ENCODE peak calls at places on chromosomes 4 and X, in five cellular contexts. J is osteoblast, K is natural killer cell, W is choroid plexus epithelial cell, L is cardiac fibroblast. G is an unnamed sample.

GRCh38 chr4:98261291-98262271 is at the start of gene RAP1GDS1:
- DNase-seq in J (peak), K (peak), W (peak), L (peak), G (peak)

GRCh38 chr4:19329631-19330030 is 922.1 kb upstream of the SLIT2 start:
- DNase-seq in J (no peak), K (no peak), W (peak), L (no peak), G (no peak)

GRCh38 chr4:67198757-67199156 is 346.5 kb downstream of the CENPC start:
- DNase-seq in J (peak), K (no peak), W (peak), L (peak), G (no peak)

GRCh38 chr4:102535398-102536082 is 34.4 kb downstream of the NFKB1 start:
- DNase-seq in J (peak), K (no peak), W (peak), L (peak), G (no peak)

GRCh38 chr4:48269861-48270515 is 350 bp upstream of the TEC start:
- DNase-seq in J (peak), K (peak), W (peak), L (peak), G (peak)

GRCh38 chr4:26780524-26780923 is 80.1 kb upstream of the STIM2 start:
- DNase-seq in J (no peak), K (no peak), W (peak), L (peak), G (no peak)

GRCh38 chr4:168248311-168248710 is 70.2 kb downstream of the DDX60 start:
- DNase-seq in J (no peak), K (no peak), W (peak), L (no peak), G (no peak)

GRCh38 chr4:166143227-166143626 is 270.2 kb downstream of the TLL1 start:
- DNase-seq in J (no peak), K (no peak), W (no peak), L (no peak), G (no peak)

GRCh38 chr4:37481547-37482129 is 204.5 kb downstream of the RELL1 start:
- DNase-seq in J (no peak), K (no peak), W (no peak), L (no peak), G (no peak)

GRCh38 chr4:18075823-18076433 is 54.4 kb upstream of the LCORL start:
- DNase-seq in J (peak), K (no peak), W (no peak), L (no peak), G (no peak)

GRCh38 chr4:113689394-113689793 is 72.1 kb downstream of the CAMK2D start:
- DNase-seq in J (no peak), K (no peak), W (no peak), L (no peak), G (no peak)

GRCh38 chr4:113686950-113687718 is 74.4 kb downstream of the CAMK2D start:
- DNase-seq in J (no peak), K (no peak), W (peak), L (peak), G (no peak)

GRCh38 chr4:113683143-113683542 is 78.4 kb downstream of the CAMK2D start:
- DNase-seq in J (no peak), K (no peak), W (no peak), L (no peak), G (peak)

GRCh38 chr4:113682730-113683129 is 78.8 kb downstream of the CAMK2D start:
- DNase-seq in J (no peak), K (no peak), W (peak), L (no peak), G (no peak)

GRCh38 chr4:113684534-113685091 is 76.9 kb downstream of the CAMK2D start:
- DNase-seq in J (peak), K (no peak), W (peak), L (peak), G (no peak)
- TF ChIP-seq CTCF in J (peak), K (no peak), W (peak), L (peak), G (no peak)

GRCh38 chr4:51997647-51998046 is 22.5 kb downstream of the LRRC66 start:
- DNase-seq in J (no peak), K (no peak), W (no peak), L (no peak), G (no peak)
- TF ChIP-seq CTCF in J (no peak), K (no peak), W (no peak), L (no peak), G (no peak)

GRCh38 chr4:151950993-151951726 is 190.4 kb upstream of the GATB start:
- DNase-seq in J (no peak), K (no peak), W (no peak), L (no peak), G (no peak)

GRCh38 chr4:151952711-151953254 is 192.0 kb upstream of the GATB start:
- DNase-seq in J (no peak), K (no peak), W (no peak), L (no peak), G (no peak)

GRCh38 chr4:151951727-151952078 is 190.9 kb upstream of the GATB start:
- DNase-seq in J (no peak), K (no peak), W (no peak), L (no peak), G (no peak)

GRCh38 chr4:151953286-151953685 is 192.5 kb upstream of the GATB start:
- DNase-seq in J (no peak), K (no peak), W (no peak), L (no peak), G (no peak)

GRCh38 chr4:151952137-151952536 is 191.3 kb upstream of the GATB start:
- DNase-seq in J (no peak), K (no peak), W (no peak), L (no peak), G (no peak)
- TF ChIP-seq CTCF in J (no peak), K (no peak), W (no peak), L (no peak), G (no peak)

GRCh38 chr4:152910521-152910920 is 25.6 kb upstream of the FHDC1 start:
- DNase-seq in J (no peak), K (no peak), W (no peak), L (no peak), G (no peak)
- TF ChIP-seq CTCF in J (no peak), K (no peak), W (peak), L (no peak), G (no peak)

GRCh38 chrX:155048997-155049619 is 21.8 kb downstream of the CMC4 start:
- DNase-seq in J (peak), K (no peak), W (peak), L (peak), G (no peak)
- TF ChIP-seq CTCF in J (peak), K (peak), W (peak), L (peak), G (no peak)

DNA sequence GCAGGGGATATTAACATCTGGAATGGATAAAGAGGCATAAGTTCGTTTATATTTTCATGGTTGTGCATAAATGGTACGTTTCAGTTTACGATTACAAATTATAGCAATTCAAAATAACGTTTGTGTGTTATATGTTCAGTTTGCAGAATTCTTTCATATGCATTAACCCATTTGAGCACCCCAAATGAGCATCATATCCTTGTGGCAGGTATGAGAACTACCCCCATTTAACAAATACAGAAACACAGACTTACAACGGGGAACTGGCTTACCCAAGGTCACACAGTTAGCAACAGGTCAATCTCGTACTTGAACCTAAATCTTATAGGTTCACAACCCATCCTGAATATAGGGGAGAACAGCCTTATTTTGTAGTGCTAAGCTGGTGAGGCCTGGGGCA is 33.1 kb downstream of the EDNRA start:
- DNase-seq in J (no peak), K (no peak), W (no peak), L (no peak), G (no peak)
- TF ChIP-seq CTCF in J (peak), K (no peak), W (peak), L (peak), G (no peak)

GRCh38 chrX:123976671-123977316 is 15.3 kb downstream of the STAG2 start:
- DNase-seq in J (peak), K (no peak), W (peak), L (peak), G (no peak)
- TF ChIP-seq CTCF in J (peak), K (no peak), W (peak), L (no peak), G (no peak)

DNA sequence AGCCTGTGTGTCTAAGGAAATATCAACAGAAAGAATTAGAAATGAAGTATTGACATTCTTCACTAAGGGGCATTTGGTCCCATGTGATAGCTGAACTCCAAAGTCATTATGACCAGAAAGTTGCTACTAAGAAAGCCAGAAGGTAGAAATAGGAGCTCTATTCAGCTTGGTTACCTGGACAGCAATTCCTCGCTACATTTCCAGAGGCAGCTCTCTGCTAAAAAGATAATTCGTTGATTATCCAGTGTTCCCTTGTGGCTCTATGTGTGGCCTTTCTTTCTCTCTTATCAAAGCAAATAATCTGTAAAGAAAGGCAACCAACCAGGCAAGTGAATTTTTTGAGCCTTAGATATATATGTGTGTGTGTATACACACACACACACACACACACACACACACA is 341.3 kb downstream of the ADGRL3 start:
- DNase-seq in J (no peak), K (no peak), W (no peak), L (no peak), G (no peak)
- TF ChIP-seq CTCF in J (no peak), K (no peak), W (no peak), L (no peak), G (no peak)

DNA sequence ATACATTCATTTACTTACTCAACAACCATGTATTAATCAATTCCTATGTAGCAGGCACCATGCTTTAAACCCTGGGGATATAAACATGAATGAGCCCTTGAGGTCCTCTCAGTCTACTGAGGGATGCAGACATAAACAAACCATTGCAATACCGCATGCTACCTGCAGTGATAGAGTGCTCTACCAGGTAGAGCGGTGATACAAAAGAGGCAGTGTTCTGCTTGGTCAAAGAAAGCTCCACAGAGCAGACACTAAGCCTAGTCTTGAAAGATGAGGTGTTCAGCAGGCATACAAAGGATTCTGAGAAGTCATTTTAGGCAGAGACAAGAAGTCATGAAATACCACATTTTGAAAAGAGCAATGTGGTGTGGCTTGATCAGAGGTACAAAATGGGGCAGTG is 26.9 kb upstream of the AMOT start:
- DNase-seq in J (no peak), K (no peak), W (no peak), L (no peak), G (no peak)
- TF ChIP-seq CTCF in J (no peak), K (no peak), W (no peak), L (no peak), G (no peak)

DNA sequence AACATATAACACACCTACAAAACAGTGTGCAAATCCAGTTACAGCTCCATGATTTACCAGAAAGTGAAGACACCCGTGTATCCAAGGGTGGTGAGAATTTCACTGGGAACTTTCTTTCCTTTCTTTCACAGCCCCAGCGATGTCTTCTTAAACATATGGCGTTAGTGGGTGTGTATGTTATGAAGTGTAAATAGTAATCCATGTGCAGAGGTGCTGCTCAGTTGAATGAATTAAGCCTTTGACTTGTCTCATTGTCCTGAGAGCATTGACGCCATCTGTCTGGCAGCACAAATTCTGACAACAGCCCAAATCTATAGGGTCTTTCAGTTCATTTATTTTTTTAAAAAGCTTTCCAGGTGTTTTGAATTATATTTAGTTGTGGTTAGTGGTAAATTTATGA is 69.3 kb downstream of the CLCN5 start:
- DNase-seq in J (no peak), K (no peak), W (no peak), L (no peak), G (no peak)
- TF ChIP-seq CTCF in J (no peak), K (no peak), W (no peak), L (no peak), G (no peak)